ENCODE peak calls at places on chromosomes 12 and 14, in four cellular contexts. O is GM12878, Q is HepG2, U is H1. P is an unnamed sample.

GRCh38 chr12:41962171-41962572 is 182.5 kb downstream of the GXYLT1 start:
- DNase-seq in U (no peak), Q (no peak), O (no peak), P (no peak)

GRCh38 chr14:60102389-60102788 is 10.7 kb downstream of the PCNX4 start:
- DNase-seq in O (no peak), Q (no peak), U (no peak), P (no peak)

GRCh38 chr12:2924019-2924418 is 33.3 kb downstream of the TULP3 start:
- DNase-seq in Q (no peak), O (no peak), U (no peak), P (no peak)

GRCh38 chr14:35362911-35363374 is 41.6 kb downstream of the NFKBIA start:
- DNase-seq in U (no peak), O (no peak), Q (no peak), P (no peak)

GRCh38 chr14:74942608-74943007 is 12.8 kb downstream of the PGF start:
- DNase-seq in Q (no peak), U (no peak), O (no peak), P (no peak)

GRCh38 chr14:91154851-91155625 is 41.2 kb downstream of the DGLUCY start:
- DNase-seq in Q (no peak), U (no peak), O (no peak), P (no peak)

GRCh38 chr12:73225371-73225937 is 953.3 kb downstream of the TRHDE start:
- DNase-seq in Q (no peak), U (no peak), O (no peak), P (no peak)

GRCh38 chr12:1206118-1206734 is 215.2 kb downstream of the ERC1 start:
- DNase-seq in O (no peak), Q (no peak), U (no peak), P (no peak)

GRCh38 chr14:75626857-75627256 is 33.8 kb downstream of the ERG28 start:
- DNase-seq in O (no peak), U (no peak), Q (no peak), P (no peak)

GRCh38 chr14:78737606-78738005 is 567.4 kb downstream of the NRXN3 start:
- DNase-seq in Q (no peak), U (no peak), O (no peak), P (no peak)

GRCh38 chr14:69046468-69046867 is 67.4 kb upstream of the ACTN1 start:
- DNase-seq in Q (no peak), O (no peak), U (no peak), P (no peak)

GRCh38 chr12:57776247-57776587 is 3.8 kb downstream of the EEF1AKMT3 start:
- DNase-seq in Q (no peak), O (no peak), U (no peak), P (no peak)

GRCh38 chr14:72947366-72948160 is 21.3 kb downstream of the DCAF4 start:
- DNase-seq in O (no peak), U (no peak), Q (no peak), P (no peak)

GRCh38 chr12:53063708-53064612 is 14.1 kb downstream of the TNS2 start:
- DNase-seq in O (no peak), Q (no peak), U (no peak), P (no peak)

GRCh38 chr14:69708586-69709169 is 58.3 kb upstream of the SRSF5 start:
- DNase-seq in U (no peak), O (no peak), Q (peak), P (no peak)

GRCh38 chr12:40197590-40197989 is 27.2 kb upstream of the LRRK2 start:
- DNase-seq in Q (no peak), U (no peak), O (no peak), P (no peak)

GRCh38 chr12:47908738-47909137 is 3.9 kb upstream of the VDR start:
- DNase-seq in Q (no peak), U (no peak), O (no peak), P (no peak)

GRCh38 chr14:36746907-36747306 is 85.2 kb downstream of the PAX9 start:
- DNase-seq in U (no peak), O (no peak), Q (no peak), P (no peak)

GRCh38 chr12:26971963-26972362 is 33.7 kb downstream of the FGFR1OP2 start:
- DNase-seq in O (peak), Q (no peak), U (no peak), P (no peak)

GRCh38 chr14:102782974-102783373 is 5.7 kb downstream of the TRAF3 start:
- DNase-seq in Q (no peak), O (no peak), U (no peak), P (no peak)

GRCh38 chr12:26773313-26774104 is 59.5 kb downstream of the ITPR2 start:
- DNase-seq in Q (no peak), O (no peak), U (no peak), P (no peak)

GRCh38 chr14:92599786-92600185 is 86.2 kb downstream of the RIN3 start:
- DNase-seq in O (no peak), Q (no peak), U (no peak), P (no peak)

DNA sequence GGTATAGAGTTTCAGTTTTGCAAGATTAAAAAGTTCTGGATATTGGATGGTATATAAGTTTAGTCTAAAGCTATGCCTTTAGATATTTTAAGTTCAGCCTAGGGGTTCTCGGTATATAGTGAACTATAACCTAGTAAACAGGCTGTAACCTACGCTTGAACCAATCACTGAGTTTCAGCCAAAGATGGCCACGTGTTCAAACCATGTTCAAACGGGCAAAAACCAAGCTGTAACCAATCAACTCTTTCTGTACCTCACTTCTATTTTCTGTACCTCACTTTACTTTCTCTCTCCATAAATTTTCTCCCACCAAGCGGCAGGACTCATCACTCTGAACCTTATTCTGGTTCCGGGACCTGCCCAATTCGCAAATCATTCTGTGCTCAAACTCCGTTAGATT is 1.4 kb downstream of the TMBIM4 start:
- DNase-seq in U (no peak), Q (no peak), O (no peak), P (no peak)
- H3K9ac ChIP-seq in U (no peak), Q (peak), O (peak), P (no peak)

GRCh38 chr12:67752226-67752732 is 103.7 kb downstream of the DYRK2 start:
- DNase-seq in U (no peak), Q (no peak), O (no peak), P (no peak)

GRCh38 chr12:67751376-67751928 is 102.9 kb downstream of the DYRK2 start:
- DNase-seq in Q (no peak), U (no peak), O (no peak), P (no peak)

GRCh38 chr12:67747869-67748760 is 99.6 kb downstream of the DYRK2 start:
- DNase-seq in O (no peak), U (no peak), Q (peak), P (no peak)

GRCh38 chr12:67750528-67751183 is 102.1 kb downstream of the DYRK2 start:
- DNase-seq in Q (no peak), U (no peak), O (no peak), P (no peak)

GRCh38 chr12:67748761-67749075 is 100.2 kb downstream of the DYRK2 start:
- DNase-seq in Q (no peak), U (no peak), O (no peak), P (no peak)
- TF ChIP-seq SUZ12 in Q (no peak), U (no peak), O (no peak), P (no peak)

GRCh38 chr14:54908230-54908629 is 5.6 kb upstream of the GCH1 start:
- DNase-seq in Q (no peak), O (no peak), U (no peak), P (no peak)
- H3K9ac ChIP-seq in Q (no peak), O (no peak), U (no peak), P (no peak)

GRCh38 chr12:120775862-120776552 is 50.4 kb downstream of the ACADS start:
- DNase-seq in O (no peak), U (no peak), Q (peak), P (no peak)

GRCh38 chr12:120771097-120771496 is 45.5 kb downstream of the ACADS start:
- DNase-seq in O (no peak), Q (no peak), U (no peak), P (no peak)

GRCh38 chr12:120774169-120774916 is 48.7 kb downstream of the ACADS start:
- DNase-seq in U (no peak), Q (no peak), O (no peak), P (no peak)
- TF ChIP-seq SUZ12 in U (no peak), Q (no peak), O (no peak), P (no peak)

P was measured in NT2/D1.